ENCODE peak calls at places on chromosomes 1 and 21, in four cellular contexts. A is GM12878, O is HCT116, K is A549. J is an unnamed sample.

GRCh38 chr21:41557884-41558283 is 49.9 kb upstream of the TMPRSS2 start:
- DNase-seq in O (no peak), K (no peak), A (no peak), J (no peak)

GRCh38 chr1:31418626-31419025 is 5.6 kb downstream of the SERINC2 start:
- DNase-seq in A (no peak), O (no peak), K (no peak), J (no peak)

GRCh38 chr1:222928212-222928611 is 113.4 kb downstream of the DISP1 start:
- DNase-seq in O (no peak), A (no peak), K (no peak), J (peak)

GRCh38 chr1:94514095-94514727 is 27.3 kb downstream of the F3 start:
- DNase-seq in K (peak), O (peak), A (no peak), J (peak)

GRCh38 chr1:28249879-28250295 is 9.4 kb upstream of the SESN2 start:
- DNase-seq in A (no peak), O (no peak), K (no peak), J (no peak)

GRCh38 chr1:151946366-151946764 is 37.1 kb upstream of the THEM4 start:
- DNase-seq in A (no peak), O (no peak), K (no peak), J (no peak)

GRCh38 chr1:203462878-203463277 is 12.7 kb upstream of the PRELP start:
- DNase-seq in K (no peak), O (no peak), A (no peak), J (no peak)

GRCh38 chr1:176789571-176790090 is 326.7 kb downstream of the PAPPA2 start:
- DNase-seq in O (no peak), K (no peak), A (no peak), J (no peak)

GRCh38 chr1:202932476-202932875 is 5.4 kb upstream of the KLHL12 start:
- DNase-seq in A (no peak), O (no peak), K (no peak), J (no peak)

GRCh38 chr21:37273440-37273839 is 6.3 kb upstream of the VPS26C start:
- DNase-seq in K (no peak), O (no peak), A (no peak), J (peak)

GRCh38 chr1:16888806-16889178 is 7.0 kb upstream of the RNU1-2 start:
- DNase-seq in A (no peak), O (no peak), K (peak), J (peak)

GRCh38 chr1:21861602-21862429 is 49.8 kb downstream of the LDLRAD2 start:
- DNase-seq in O (no peak), K (no peak), A (no peak), J (no peak)

GRCh38 chr1:160740133-160740688 is 1.2 kb downstream of the SLAMF7 start:
- DNase-seq in O (no peak), K (no peak), A (no peak), J (no peak)

GRCh38 chr1:19596065-19596718 is 47.9 kb upstream of the NBL1 start:
- DNase-seq in K (peak), O (no peak), A (no peak), J (no peak)

GRCh38 chr1:64183380-64183984 is 19.9 kb upstream of the UBE2U start:
- DNase-seq in K (no peak), O (no peak), A (no peak), J (peak)

GRCh38 chr1:231973840-231974239 is 347.2 kb downstream of the DISC1 start:
- DNase-seq in O (no peak), A (no peak), K (no peak), J (no peak)

GRCh38 chr1:87279966-87280535 is 48.6 kb upstream of the LMO4 start:
- DNase-seq in O (peak), K (no peak), A (no peak), J (peak)

GRCh38 chr1:221776495-221777413 is 34.9 kb upstream of the DUSP10 start:
- DNase-seq in A (peak), K (no peak), O (no peak), J (no peak)

GRCh38 chr21:35423694-35424093 is 374.6 kb upstream of the RUNX1 start:
- DNase-seq in K (no peak), A (no peak), O (no peak), J (no peak)

GRCh38 chr1:19367584-19368041 is 55.5 kb downstream of the SLC66A1 start:
- DNase-seq in K (no peak), O (no peak), A (no peak), J (no peak)

GRCh38 chr21:45080639-45081414 is 6.4 kb downstream of the ADARB1 start:
- DNase-seq in O (no peak), A (no peak), K (no peak), J (no peak)

GRCh38 chr1:151144474-151145157 is 1.8 kb downstream of the SEMA6C start:
- DNase-seq in A (no peak), K (no peak), O (no peak), J (peak)

DNA sequence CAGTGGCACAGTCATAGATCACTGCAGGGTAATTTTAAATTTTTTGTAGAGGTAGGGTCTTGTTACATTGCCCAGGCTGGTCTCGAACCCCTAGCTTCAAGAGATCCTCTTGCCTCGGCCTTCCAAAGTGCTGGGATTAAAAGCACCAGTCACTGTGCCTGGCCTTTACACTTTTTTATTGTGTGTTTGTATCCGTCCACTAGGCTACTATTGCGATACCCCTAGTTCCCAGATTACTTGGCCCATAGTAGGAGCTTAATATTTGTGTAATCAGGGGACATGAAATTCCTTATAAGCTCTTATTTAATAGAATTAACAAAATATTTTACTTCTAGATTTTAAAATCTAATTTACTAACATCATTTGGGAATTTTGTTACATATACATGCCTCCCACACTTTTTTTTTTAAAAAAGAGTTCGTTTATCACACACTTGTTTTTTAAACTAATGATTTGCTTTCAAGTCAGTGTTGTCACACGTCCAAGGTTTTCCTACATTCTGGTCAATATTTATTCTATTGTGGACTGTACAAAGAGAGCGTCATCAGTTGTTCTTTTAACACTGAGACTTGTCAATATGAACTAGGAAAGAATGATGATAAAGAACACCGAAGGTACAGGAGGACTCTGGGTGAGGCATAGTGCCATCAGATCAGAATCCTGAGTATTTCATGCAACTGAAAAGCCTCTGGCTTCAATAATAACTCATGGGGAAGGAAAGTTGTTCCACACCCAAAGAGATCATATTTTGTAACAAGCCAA is 63.7 kb downstream of the LEPR start:
- DNase-seq in A (no peak), O (no peak), K (no peak), J (no peak)
- TF ChIP-seq REST in A (no peak), O (no peak), K (no peak), J (no peak)

DNA sequence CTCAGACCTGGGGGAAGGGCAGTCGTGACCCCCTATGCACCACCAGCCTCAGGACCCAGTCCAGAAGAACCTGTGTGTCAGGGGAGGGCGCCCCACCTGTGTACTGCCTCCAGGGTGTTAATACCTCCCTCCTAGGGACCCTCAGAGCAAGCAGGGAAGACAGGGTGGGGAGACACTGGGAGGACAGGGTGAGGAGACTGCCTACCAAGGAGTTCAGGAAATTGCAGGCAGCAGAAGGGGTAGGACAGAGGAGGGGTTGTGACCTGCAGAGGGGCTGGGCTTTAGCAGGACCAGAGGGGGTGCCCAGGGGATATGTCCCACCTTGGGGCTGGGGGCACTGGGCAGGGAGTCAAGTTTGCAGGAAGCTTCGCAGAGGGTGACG is 5.2 kb downstream of the C21orf58 start:
- DNase-seq in A (no peak), O (no peak), K (no peak), J (no peak)
- H3K4me2 ChIP-seq in A (no peak), O (peak), K (no peak), J (peak)

GRCh38 chr1:228238461-228238860 is 30.6 kb downstream of the OBSCN start:
- DNase-seq in K (no peak), A (no peak), O (no peak), J (no peak)
- TF ChIP-seq REST in K (no peak), A (no peak), O (no peak), J (no peak)

GRCh38 chr1:2342384-2343022 is 48.9 kb downstream of the MORN1 start:
- DNase-seq in K (no peak), O (no peak), A (no peak), J (no peak)

GRCh38 chr1:2340086-2340917 is 51.1 kb downstream of the MORN1 start:
- DNase-seq in A (no peak), K (no peak), O (no peak), J (no peak)

GRCh38 chr1:2340918-2341254 is 50.5 kb downstream of the MORN1 start:
- DNase-seq in O (no peak), A (no peak), K (no peak), J (no peak)

GRCh38 chr1:2343023-2343935 is 48.1 kb downstream of the MORN1 start:
- DNase-seq in A (no peak), O (no peak), K (no peak), J (no peak)

GRCh38 chr1:2341706-2342383 is 49.5 kb downstream of the MORN1 start:
- DNase-seq in A (no peak), K (no peak), O (no peak), J (no peak)
- H3K4me2 ChIP-seq in A (no peak), K (no peak), O (no peak), J (no peak)

DNA sequence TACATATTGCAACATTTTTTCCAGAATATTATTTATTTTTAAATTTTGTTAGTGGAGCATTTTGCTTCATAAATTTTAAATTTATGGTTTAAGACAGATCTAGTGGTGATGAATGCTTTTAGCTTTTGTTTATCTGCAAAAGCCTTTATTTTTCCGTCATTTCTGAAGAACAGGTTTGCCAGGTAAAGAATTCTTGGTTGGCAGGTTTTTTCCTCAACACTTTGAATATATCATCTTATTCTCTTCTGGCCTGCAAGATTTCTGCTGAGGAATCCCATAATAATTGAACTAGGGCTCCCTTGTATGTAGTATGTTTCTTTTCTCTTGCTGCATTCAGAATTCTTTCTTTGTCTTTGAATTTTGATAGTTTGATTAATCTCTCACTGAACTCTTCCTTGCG is 50.8 kb upstream of the SAMD13 start:
- DNase-seq in K (no peak), A (no peak), O (no peak), J (no peak)
- TF ChIP-seq REST in K (no peak), A (no peak), O (no peak), J (no peak)

GRCh38 chr1:39269349-39269748 is 64.9 kb downstream of the MACF1 start:
- DNase-seq in O (no peak), A (no peak), K (no peak), J (no peak)
- H3K4me2 ChIP-seq in O (no peak), A (peak), K (peak), J (peak)

GRCh38 chr1:205688681-205689080 is 8.4 kb upstream of the SLC45A3 start:
- DNase-seq in K (no peak), A (no peak), O (no peak), J (no peak)
- TF ChIP-seq REST in K (no peak), A (no peak), O (no peak), J (no peak)